ENCODE peak calls at places on chromosomes 6 and 20, in nine cellular contexts. O, Q, J, U, G, P, N, Z and I are unnamed samples.

GRCh38 chr6:35550437-35550836 is 37.7 kb upstream of the TULP1 start:
- DNase-seq in O (no peak), Q (no peak), J (no peak), U (no peak), G (no peak), P (no peak), N (no peak), Z (no peak), I (no peak)

GRCh38 chr6:159169557-159170332 is 545 bp downstream of the FNDC1 start:
- DNase-seq in O (no peak), Q (no peak), J (peak; percentile 65), U (no peak), G (peak; percentile 68), P (peak; percentile 30), N (peak; percentile 31), Z (peak; percentile 38), I (no peak)

GRCh38 chr6:132490024-132490423 is 22.9 kb downstream of the STX7 start:
- DNase-seq in O (no peak), Q (no peak), J (no peak), U (no peak), G (no peak), P (peak; percentile 62), N (no peak), Z (no peak), I (peak; percentile 11)

GRCh38 chr6:106574729-106575458 is 54.4 kb downstream of the RTN4IP1 start:
- DNase-seq in O (peak; percentile 12), Q (no peak), J (no peak), U (peak; percentile 66), G (no peak), P (peak; percentile 79), N (peak; percentile 67), Z (no peak), I (peak; percentile 39)

GRCh38 chr6:135488023-135488422 is 9.5 kb downstream of the AHI1 start:
- DNase-seq in O (no peak), Q (no peak), J (no peak), U (no peak), G (no peak), P (peak; percentile 65), N (peak; percentile 84), Z (no peak), I (no peak)

GRCh38 chr6:89792881-89793280 is 26.7 kb downstream of the MDN1 start:
- DNase-seq in O (no peak), Q (no peak), J (peak; percentile 2), U (no peak), G (peak; percentile 51), P (peak; percentile 34), N (peak; percentile 63), Z (peak; percentile 38), I (no peak)

GRCh38 chr20:62382306-62383198 is 4.4 kb upstream of the RPS21 start:
- DNase-seq in O (peak; percentile 60), Q (peak; percentile 40), J (peak; percentile 91), U (peak; percentile 93), G (peak; percentile 80), P (peak; percentile 66), N (peak; percentile 70), Z (no peak), I (peak; percentile 48)

GRCh38 chr6:36622901-36623546 is 28.9 kb downstream of the SRSF3 start:
- DNase-seq in O (no peak), Q (no peak), J (no peak), U (no peak), G (no peak), P (no peak), N (no peak), Z (no peak), I (no peak)

GRCh38 chr6:108745664-108746336 is 102.4 kb upstream of the ARMC2 start:
- DNase-seq in O (no peak), Q (no peak), J (no peak), U (no peak), G (no peak), P (no peak), N (no peak), Z (no peak), I (no peak)

GRCh38 chr6:43665376-43665775 is 20.5 kb downstream of the RSPH9 start:
- DNase-seq in O (no peak), Q (no peak), J (no peak), U (peak; percentile 66), G (no peak), P (no peak), N (no peak), Z (no peak), I (no peak)

GRCh38 chr6:128507337-128508310 is 12.8 kb downstream of the PTPRK start:
- DNase-seq in O (no peak), Q (no peak), J (no peak), U (no peak), G (no peak), P (peak; percentile 65), N (peak; percentile 69), Z (no peak), I (peak; percentile 25)

GRCh38 chr6:33171096-33171888 is 21.0 kb downstream of the COL11A2 start:
- DNase-seq in O (no peak), Q (no peak), J (no peak), U (no peak), G (no peak), P (no peak), N (no peak), Z (no peak), I (no peak)

GRCh38 chr6:2958331-2958711 is 13.0 kb downstream of the SERPINB6 start:
- DNase-seq in O (no peak), Q (no peak), J (no peak), U (no peak), G (no peak), P (no peak), N (no peak), Z (no peak), I (no peak)

GRCh38 chr6:157613011-157613522 is 210.0 kb upstream of the SNX9 start:
- DNase-seq in O (no peak), Q (no peak), J (no peak), U (peak; percentile 18), G (no peak), P (peak; percentile 98), N (peak; percentile 92), Z (no peak), I (no peak)

GRCh38 chr20:38692436-38693411 is 31.6 kb upstream of the SLC32A1 start:
- DNase-seq in O (peak; percentile 25), Q (no peak), J (no peak), U (peak; percentile 61), G (peak; percentile 39), P (peak; percentile 64), N (peak; percentile 67), Z (no peak), I (peak; percentile 76)

GRCh38 chr20:32296874-32297420 is 19.5 kb downstream of the KIF3B start:
- DNase-seq in O (no peak), Q (no peak), J (no peak), U (no peak), G (no peak), P (no peak), N (no peak), Z (no peak), I (no peak)

GRCh38 chr6:40805336-40805735 is 218.2 kb upstream of the LRFN2 start:
- DNase-seq in O (no peak), Q (no peak), J (no peak), U (no peak), G (no peak), P (no peak), N (no peak), Z (no peak), I (no peak)

GRCh38 chr20:59961423-59961822 is 3.2 kb downstream of the CDH26 start:
- DNase-seq in O (no peak), Q (no peak), J (no peak), U (no peak), G (no peak), P (no peak), N (no peak), Z (no peak), I (no peak)

GRCh38 chr6:167721291-167721690 is 105.4 kb upstream of the AFDN start:
- DNase-seq in O (no peak), Q (no peak), J (peak; percentile 27), U (no peak), G (no peak), P (no peak), N (no peak), Z (no peak), I (no peak)

GRCh38 chr6:26187981-26188635 is 100.9 kb downstream of the HFE start:
- DNase-seq in O (no peak), Q (no peak), J (no peak), U (peak; percentile 30), G (no peak), P (no peak), N (no peak), Z (no peak), I (no peak)

GRCh38 chr6:152094992-152095592 is 287.6 kb downstream of the ESR1 start:
- DNase-seq in O (no peak), Q (no peak), J (no peak), U (peak; percentile 64), G (peak; percentile 45), P (peak; percentile 100), N (peak; percentile 100), Z (no peak), I (no peak)

GRCh38 chr6:165605901-165606739 is 56.9 kb downstream of the PDE10A start:
- DNase-seq in O (no peak), Q (no peak), J (no peak), U (no peak), G (no peak), P (no peak), N (no peak), Z (no peak), I (no peak)

GRCh38 chr20:36628076-36628475 is 17.9 kb downstream of the SLA2 start:
- DNase-seq in O (no peak), Q (no peak), J (no peak), U (no peak), G (no peak), P (no peak), N (no peak), Z (no peak), I (no peak)

GRCh38 chr20:25549866-25550477 is 35.4 kb downstream of the NINL start:
- DNase-seq in O (no peak), Q (no peak), J (no peak), U (no peak), G (no peak), P (peak; percentile 70), N (peak; percentile 78), Z (no peak), I (no peak)

GRCh38 chr6:33118525-33119123 is 42.8 kb downstream of the HLA-DPB1 start:
- DNase-seq in O (no peak), Q (no peak), J (peak; percentile 60), U (no peak), G (peak; percentile 34), P (peak; percentile 64), N (peak; percentile 23), Z (no peak), I (peak; percentile 65)

GRCh38 chr6:12969933-12970332 is 253.4 kb downstream of the PHACTR1 start:
- DNase-seq in O (no peak), Q (no peak), J (no peak), U (no peak), G (no peak), P (peak; percentile 41), N (no peak), Z (no peak), I (no peak)

GRCh38 chr6:24245275-24245674 is 112.6 kb downstream of the DCDC2 start:
- DNase-seq in O (no peak), Q (no peak), J (no peak), U (no peak), G (no peak), P (no peak), N (no peak), Z (no peak), I (no peak)